ENCODE peak calls at places on chromosomes 11 and 22, in ten cellular contexts. Z is Caco-2, J is heart right ventricle, N is right lobe of liver, F is PC-3, U is uterus, V is gastrocnemius medialis, X is PC-9, I is H9, O is MCF 10A. B is an unnamed sample.
A peak's percentile ranks its signal among the peaks of the same experiment; 100 is the strongest.

GRCh38 chr22:40213478-40213877 is 35.8 kb downstream of the TNRC6B start:
- DNase-seq in Z (no peak), J (no peak), N (no peak), F (no peak), U (no peak), V (no peak), X (no peak), I (no peak), O (no peak), B (no peak)

GRCh38 chr22:49305215-49305965 is 522.3 kb downstream of the BRD1 start:
- DNase-seq in Z (peak; percentile 86), J (peak; percentile 46), N (peak; percentile 78), F (peak; percentile 47), U (peak; percentile 55), V (no peak), X (peak; percentile 60), I (peak; percentile 89), O (no peak), B (peak; percentile 86)

GRCh38 chr11:8767466-8768142 is 85.0 kb downstream of the RPL27A start:
- DNase-seq in Z (no peak), J (no peak), N (no peak), F (peak; percentile 26), U (no peak), V (no peak), X (peak; percentile 46), I (no peak), O (peak; percentile 70), B (no peak)

GRCh38 chr22:46797355-46797754 is 34.9 kb downstream of the TBC1D22A start:
- DNase-seq in Z (peak; percentile 43), J (no peak), N (no peak), F (peak; percentile 9), U (no peak), V (no peak), X (no peak), I (no peak), O (peak; percentile 12), B (no peak)

GRCh38 chr22:29689872-29690213 is 30.0 kb upstream of the CABP7 start:
- DNase-seq in Z (peak; percentile 47), J (peak; percentile 43), N (peak; percentile 61), F (peak; percentile 35), U (peak; percentile 53), V (peak; percentile 20), X (peak; percentile 16), I (peak; percentile 85), O (peak; percentile 50), B (no peak)

GRCh38 chr11:130165601-130166456 is 6.2 kb downstream of the ST14 start:
- DNase-seq in Z (no peak), J (no peak), N (no peak), F (no peak), U (no peak), V (no peak), X (no peak), I (no peak), O (no peak), B (no peak)

GRCh38 chr11:122343247-122343646 is 227.2 kb upstream of the BLID start:
- DNase-seq in Z (no peak), J (no peak), N (no peak), F (no peak), U (no peak), V (no peak), X (no peak), I (no peak), O (no peak), B (no peak)

GRCh38 chr22:36087784-36088183 is 59.2 kb upstream of the RBFOX2 start:
- DNase-seq in Z (no peak), J (no peak), N (no peak), F (no peak), U (no peak), V (no peak), X (no peak), I (no peak), O (no peak), B (no peak)

GRCh38 chr11:2120359-2121100 is 18.7 kb downstream of the IGF2 start:
- DNase-seq in Z (no peak), J (no peak), N (no peak), F (no peak), U (no peak), V (no peak), X (no peak), I (no peak), O (no peak), B (no peak)

GRCh38 chr11:61507962-61508824 is at the start of gene LRRC10B:
- DNase-seq in Z (peak; percentile 74), J (no peak), N (no peak), F (no peak), U (peak; percentile 30), V (no peak), X (peak; percentile 58), I (peak; percentile 95), O (no peak), B (peak; percentile 73)

GRCh38 chr11:47446833-47447232 is 2.1 kb downstream of the RAPSN start:
- DNase-seq in Z (no peak), J (no peak), N (no peak), F (no peak), U (no peak), V (no peak), X (no peak), I (no peak), O (no peak), B (no peak)

GRCh38 chr22:45867906-45868555 is 108.9 kb downstream of the WNT7B start:
- DNase-seq in Z (no peak), J (no peak), N (no peak), F (no peak), U (peak; percentile 10), V (no peak), X (no peak), I (peak; percentile 35), O (no peak), B (no peak)

GRCh38 chr11:65538915-65539374 is 14.1 kb downstream of the SCYL1 start:
- DNase-seq in Z (no peak), J (no peak), N (no peak), F (no peak), U (no peak), V (no peak), X (no peak), I (peak; percentile 71), O (no peak), B (no peak)

GRCh38 chr11:132453411-132453810 is 1078.9 kb downstream of the OPCML start:
- DNase-seq in Z (no peak), J (no peak), N (no peak), F (no peak), U (no peak), V (no peak), X (no peak), I (no peak), O (no peak), B (no peak)

GRCh38 chr22:23912293-23912903 is 18.2 kb downstream of the MIF start:
- DNase-seq in Z (no peak), J (no peak), N (no peak), F (no peak), U (no peak), V (no peak), X (no peak), I (no peak), O (no peak), B (no peak)

GRCh38 chr11:32079511-32079910 is 11.4 kb upstream of the RCN1 start:
- DNase-seq in Z (no peak), J (no peak), N (no peak), F (no peak), U (no peak), V (no peak), X (no peak), I (no peak), O (no peak), B (no peak)

GRCh38 chr22:19738664-19739447 is 15.5 kb downstream of the GP1BB start:
- DNase-seq in Z (no peak), J (no peak), N (no peak), F (no peak), U (no peak), V (no peak), X (no peak), I (no peak), O (no peak), B (no peak)

GRCh38 chr11:25057861-25058260 is 561.0 kb downstream of the LUZP2 start:
- DNase-seq in Z (no peak), J (no peak), N (no peak), F (no peak), U (no peak), V (no peak), X (no peak), I (no peak), O (no peak), B (no peak)

GRCh38 chr11:116309446-116309845 is 463.3 kb downstream of the BUD13 start:
- DNase-seq in Z (no peak), J (no peak), N (no peak), F (no peak), U (no peak), V (no peak), X (no peak), I (no peak), O (no peak), B (no peak)

GRCh38 chr11:83557638-83558037 is 271.5 kb upstream of the CCDC90B start:
- DNase-seq in Z (no peak), J (no peak), N (no peak), F (no peak), U (no peak), V (no peak), X (no peak), I (no peak), O (no peak), B (no peak)

GRCh38 chr11:83554896-83555295 is 268.7 kb upstream of the CCDC90B start:
- DNase-seq in Z (no peak), J (no peak), N (no peak), F (no peak), U (no peak), V (no peak), X (no peak), I (no peak), O (no peak), B (no peak)

GRCh38 chr11:83558281-83558680 is 272.1 kb upstream of the CCDC90B start:
- DNase-seq in Z (no peak), J (no peak), N (no peak), F (no peak), U (no peak), V (no peak), X (no peak), I (no peak), O (no peak), B (no peak)
- TF ChIP-seq CTCF in Z (no peak), J (no peak), N (no peak), F (no peak), U (no peak), V (no peak), X (no peak), I (no peak), O (no peak), B (no peak)

GRCh38 chr11:16262645-16262955 is 93.7 kb downstream of the SOX6 start:
- DNase-seq in Z (no peak), J (no peak), N (no peak), F (no peak), U (no peak), V (no peak), X (no peak), I (no peak), O (no peak), B (no peak)
- TF ChIP-seq CTCF in Z (no peak), J (no peak), N (no peak), F (no peak), U (no peak), V (no peak), X (no peak), I (no peak), O (no peak), B (no peak)

GRCh38 chr22:43883012-43883661 is 8.7 kb downstream of the PNPLA5 start:
- DNase-seq in Z (peak; percentile 64), J (no peak), N (peak; percentile 53), F (peak; percentile 80), U (no peak), V (no peak), X (peak; percentile 66), I (peak; percentile 88), O (peak; percentile 90), B (peak; percentile 60)
- TF ChIP-seq CTCF in Z (peak; percentile 68), J (no peak), N (peak; percentile 66), F (peak; percentile 73), U (no peak), V (no peak), X (peak; percentile 94), I (peak; percentile 91), O (peak; percentile 62), B (peak; percentile 80)

GRCh38 chr11:22331771-22332170 is 6.4 kb upstream of the SLC17A6 start:
- DNase-seq in Z (no peak), J (no peak), N (no peak), F (peak; percentile 22), U (no peak), V (no peak), X (no peak), I (no peak), O (no peak), B (no peak)
- TF ChIP-seq CTCF in Z (no peak), J (no peak), N (no peak), F (peak; percentile 51), U (no peak), V (no peak), X (peak; percentile 43), I (peak; percentile 20), O (no peak), B (peak; percentile 56)